ENCODE peak calls at places on chromosomes 16 and 17, in four cellular contexts. One of them, this sample, is unnamed.

GRCh38 chr17:45994987-45995386 is 4.1 kb upstream of the STH start:
- DNase-seq in activated CD4-positive, alpha-beta T cell treated with anti-CD3 and anti-CD28 coated beads for 1 hour: no peak
- DNase-seq in kidney glomerular epithelial cell: no peak
- DNase-seq in NCI-H1048: no peak
- DNase-seq in this sample: no peak

GRCh38 chr17:47225436-47225858 is 16.3 kb downstream of the MYL4 start:
- DNase-seq in activated CD4-positive, alpha-beta T cell treated with anti-CD3 and anti-CD28 coated beads for 1 hour: no peak
- DNase-seq in kidney glomerular epithelial cell: peak
- DNase-seq in NCI-H1048: no peak
- DNase-seq in this sample: no peak

GRCh38 chr16:86662195-86662594 is 83.8 kb downstream of the FOXL1 start:
- DNase-seq in activated CD4-positive, alpha-beta T cell treated with anti-CD3 and anti-CD28 coated beads for 1 hour: no peak
- DNase-seq in kidney glomerular epithelial cell: no peak
- DNase-seq in NCI-H1048: no peak
- DNase-seq in this sample: no peak

GRCh38 chr17:39092672-39093250 is 58.7 kb downstream of the PLXDC1 start:
- DNase-seq in activated CD4-positive, alpha-beta T cell treated with anti-CD3 and anti-CD28 coated beads for 1 hour: no peak
- DNase-seq in kidney glomerular epithelial cell: no peak
- DNase-seq in NCI-H1048: no peak
- DNase-seq in this sample: no peak

GRCh38 chr17:81660441-81660840 is 4.1 kb upstream of the PDE6G start:
- DNase-seq in activated CD4-positive, alpha-beta T cell treated with anti-CD3 and anti-CD28 coated beads for 1 hour: no peak
- DNase-seq in kidney glomerular epithelial cell: no peak
- DNase-seq in NCI-H1048: no peak
- DNase-seq in this sample: no peak

GRCh38 chr16:68921654-68922053 is 78.3 kb downstream of the TANGO6 start:
- DNase-seq in activated CD4-positive, alpha-beta T cell treated with anti-CD3 and anti-CD28 coated beads for 1 hour: no peak
- DNase-seq in kidney glomerular epithelial cell: peak
- DNase-seq in NCI-H1048: no peak
- DNase-seq in this sample: no peak

GRCh38 chr17:49548506-49549310 is 27.0 kb upstream of the NXPH3 start:
- DNase-seq in activated CD4-positive, alpha-beta T cell treated with anti-CD3 and anti-CD28 coated beads for 1 hour: no peak
- DNase-seq in kidney glomerular epithelial cell: no peak
- DNase-seq in NCI-H1048: no peak
- DNase-seq in this sample: no peak

GRCh38 chr17:16872351-16872751 is 99.6 kb downstream of the TNFRSF13B start:
- DNase-seq in activated CD4-positive, alpha-beta T cell treated with anti-CD3 and anti-CD28 coated beads for 1 hour: no peak
- DNase-seq in kidney glomerular epithelial cell: no peak
- DNase-seq in NCI-H1048: no peak
- DNase-seq in this sample: no peak

GRCh38 chr17:62807812-62808575 is at the start of gene MARCHF10:
- DNase-seq in activated CD4-positive, alpha-beta T cell treated with anti-CD3 and anti-CD28 coated beads for 1 hour: peak
- DNase-seq in kidney glomerular epithelial cell: no peak
- DNase-seq in NCI-H1048: no peak
- DNase-seq in this sample: no peak

GRCh38 chr17:8664426-8665105 is 34.0 kb upstream of the MYH10 start:
- DNase-seq in activated CD4-positive, alpha-beta T cell treated with anti-CD3 and anti-CD28 coated beads for 1 hour: no peak
- DNase-seq in kidney glomerular epithelial cell: peak
- DNase-seq in NCI-H1048: no peak
- DNase-seq in this sample: no peak

GRCh38 chr17:142876-143784 is 5.8 kb downstream of the SCGB1C2 start:
- DNase-seq in activated CD4-positive, alpha-beta T cell treated with anti-CD3 and anti-CD28 coated beads for 1 hour: no peak
- DNase-seq in kidney glomerular epithelial cell: no peak
- DNase-seq in NCI-H1048: no peak
- DNase-seq in this sample: no peak

GRCh38 chr16:74871608-74872007 is 97.0 kb upstream of the FA2H start:
- DNase-seq in activated CD4-positive, alpha-beta T cell treated with anti-CD3 and anti-CD28 coated beads for 1 hour: no peak
- DNase-seq in kidney glomerular epithelial cell: no peak
- DNase-seq in NCI-H1048: peak
- DNase-seq in this sample: no peak

GRCh38 chr17:49756805-49757496 is 7.0 kb downstream of the FAM117A start:
- DNase-seq in activated CD4-positive, alpha-beta T cell treated with anti-CD3 and anti-CD28 coated beads for 1 hour: no peak
- DNase-seq in kidney glomerular epithelial cell: no peak
- DNase-seq in NCI-H1048: no peak
- DNase-seq in this sample: no peak